ENCODE peak calls at places on chromosomes 5 and 9, in five cellular contexts. Y is left ventricle myocardium inferior, H is transverse colon, K is A549, L is upper lobe of right lung. F is an unnamed sample.

GRCh38 chr9:16708638-16709435 is 161.6 kb downstream of the BNC2 start:
- DNase-seq in H (no peak), K (no peak), Y (no peak), L (no peak), F (no peak)

GRCh38 chr5:88732181-88732633 is 150.8 kb downstream of the MEF2C start:
- DNase-seq in Y (peak), H (peak), L (no peak), K (no peak), F (peak)

GRCh38 chr5:120621339-120621738 is 157.2 kb downstream of the PRR16 start:
- DNase-seq in K (no peak), Y (no peak), H (no peak), L (no peak), F (no peak)

GRCh38 chr5:86126202-86126601 is 491.5 kb upstream of the COX7C start:
- DNase-seq in H (no peak), K (no peak), Y (no peak), L (no peak), F (no peak)

GRCh38 chr5:153147891-153148623 is 342.4 kb upstream of the GRIA1 start:
- DNase-seq in H (no peak), K (no peak), Y (no peak), L (no peak), F (no peak)

GRCh38 chr5:13771011-13771571 is 173.4 kb downstream of the DNAH5 start:
- DNase-seq in H (no peak), L (no peak), Y (no peak), K (no peak), F (no peak)

GRCh38 chr5:105735704-105736103 is 1935.0 kb downstream of the EFNA5 start:
- DNase-seq in L (no peak), K (no peak), H (no peak), Y (no peak), F (no peak)

GRCh38 chr9:27836661-27837401 is 263.6 kb upstream of the C9orf72 start:
- DNase-seq in K (no peak), Y (no peak), L (no peak), H (no peak), F (no peak)

GRCh38 chr5:73791389-73791788 is 165.4 kb downstream of the ARHGEF28 start:
- DNase-seq in Y (no peak), K (no peak), H (no peak), L (no peak), F (no peak)

GRCh38 chr5:32254987-32255900 is 57.5 kb downstream of the MTMR12 start:
- DNase-seq in H (no peak), Y (no peak), K (no peak), L (no peak), F (no peak)

GRCh38 chr5:109529987-109530386 is 120.2 kb upstream of the PJA2 start:
- DNase-seq in K (no peak), Y (no peak), L (no peak), H (no peak), F (no peak)

GRCh38 chr9:38690574-38690973 is 29.4 kb downstream of the FAM240B start:
- DNase-seq in L (no peak), Y (no peak), H (no peak), K (no peak), F (no peak)

GRCh38 chr9:111839981-111840380 is 45.2 kb upstream of the SHOC1 start:
- DNase-seq in H (no peak), L (no peak), K (no peak), Y (no peak), F (no peak)

GRCh38 chr9:91937727-91938126 is 12.3 kb downstream of the ROR2 start:
- DNase-seq in K (no peak), L (no peak), Y (no peak), H (no peak), F (no peak)

GRCh38 chr9:129482521-129483466 is 138.1 kb downstream of the C9orf50 start:
- DNase-seq in K (no peak), L (peak), H (peak), Y (peak), F (peak)

GRCh38 chr9:103323699-103324098 is 328.6 kb downstream of the CYLC2 start:
- DNase-seq in Y (no peak), L (no peak), K (no peak), H (no peak), F (no peak)

GRCh38 chr5:160339406-160340140 is 27.2 kb upstream of the CCNJL start:
- DNase-seq in K (no peak), L (no peak), Y (no peak), H (no peak), F (no peak)

GRCh38 chr5:68834486-68834885 is 259.3 kb upstream of the SLC30A5 start:
- DNase-seq in L (no peak), H (no peak), Y (no peak), K (no peak), F (no peak)

GRCh38 chr5:102421647-102422046 is 77.2 kb downstream of the SLCO6A1 start:
- DNase-seq in L (no peak), K (no peak), Y (no peak), H (no peak), F (no peak)

GRCh38 chr9:137972355-137972987 is 94.9 kb downstream of the CACNA1B start:
- DNase-seq in Y (no peak), H (no peak), L (peak), K (no peak), F (peak)

GRCh38 chr5:151661968-151662732 is 24.6 kb downstream of the SPARC start:
- DNase-seq in H (no peak), Y (no peak), L (no peak), K (no peak), F (no peak)

GRCh38 chr5:54091416-54092130 is 218.8 kb downstream of the ARL15 start:
- DNase-seq in L (no peak), K (no peak), H (no peak), Y (peak), F (no peak)

GRCh38 chr9:88280816-88281382 is 107.3 kb upstream of the SPIN1 start:
- DNase-seq in L (peak), K (no peak), H (no peak), Y (no peak), F (no peak)

GRCh38 chr5:118224546-118224945 is 763.8 kb downstream of the DTWD2 start:
- DNase-seq in L (no peak), K (no peak), Y (no peak), H (no peak), F (no peak)

GRCh38 chr9:116594552-116594951 is 92.6 kb upstream of the TRIM32 start:
- DNase-seq in K (no peak), H (no peak), L (no peak), Y (no peak), F (no peak)

GRCh38 chr5:90747175-90747574 is 188.6 kb downstream of the ADGRV1 start:
- DNase-seq in L (no peak), K (no peak), Y (no peak), H (no peak), F (no peak)

GRCh38 chr5:68367274-68367673 is 151.7 kb downstream of the PIK3R1 start:
- DNase-seq in L (no peak), Y (no peak), K (no peak), H (no peak), F (no peak)

GRCh38 chr5:86979801-86980510 is 287.7 kb upstream of the RASA1 start:
- DNase-seq in H (no peak), Y (no peak), L (no peak), K (no peak), F (no peak)

GRCh38 chr5:132295505-132296411 is 1.6 kb downstream of the SLC22A4 start:
- DNase-seq in K (no peak), Y (no peak), H (no peak), L (no peak), F (no peak)

GRCh38 chr5:10695055-10695649 is 65.9 kb downstream of the DAP start:
- DNase-seq in L (peak), Y (peak), K (peak), H (peak), F (no peak)

GRCh38 chr9:2000314-2000713 is 14.8 kb upstream of the SMARCA2 start:
- DNase-seq in Y (no peak), H (no peak), K (no peak), L (no peak), F (no peak)

GRCh38 chr9:100104314-100104713 is 5.3 kb downstream of the INVS start:
- DNase-seq in Y (no peak), L (no peak), H (no peak), K (no peak), F (no peak)

GRCh38 chr9:126894052-126894603 is 20.5 kb upstream of the RALGPS1 start:
- DNase-seq in H (no peak), L (no peak), K (no peak), Y (no peak), F (no peak)

GRCh38 chr9:93642961-93643360 is 66.6 kb downstream of the PHF2 start:
- DNase-seq in L (peak), Y (no peak), H (no peak), K (no peak), F (peak)

GRCh38 chr5:6527749-6528455 is 79.2 kb downstream of the UBE2QL1 start:
- DNase-seq in K (no peak), Y (no peak), H (no peak), L (no peak), F (no peak)

GRCh38 chr5:132819468-132819867 is 6.4 kb downstream of the SOWAHA start:
- DNase-seq in K (no peak), H (no peak), L (no peak), Y (no peak), F (no peak)

GRCh38 chr5:24823625-24824024 is 178.8 kb upstream of the CDH10 start:
- DNase-seq in K (no peak), L (no peak), Y (no peak), H (no peak), F (no peak)

DNA sequence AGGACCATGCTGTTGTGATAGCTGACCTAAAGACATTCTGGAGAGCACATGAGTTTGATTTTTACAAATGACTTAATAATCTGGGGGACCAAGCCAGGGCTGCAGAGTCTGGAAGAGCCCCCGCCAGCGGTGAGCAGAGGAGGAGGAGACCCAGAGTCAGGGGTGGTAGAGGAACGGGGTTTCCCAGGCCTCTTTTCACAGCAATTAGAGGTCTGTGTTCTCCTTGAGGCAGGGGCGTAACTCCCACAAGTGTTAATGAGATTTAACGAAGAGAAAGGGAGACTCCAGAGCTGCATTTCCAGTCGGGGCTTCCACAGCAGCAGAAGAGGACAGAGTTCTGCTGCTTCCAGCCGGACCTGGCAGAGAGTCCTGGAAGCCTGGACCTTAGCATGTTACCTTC is 137.9 kb upstream of the SLC24A2 start:
- DNase-seq in H (no peak), K (no peak), Y (no peak), L (no peak), F (no peak)
- H3K4me3 ChIP-seq in H (no peak), K (no peak), Y (no peak), L (no peak), F (no peak)

DNA sequence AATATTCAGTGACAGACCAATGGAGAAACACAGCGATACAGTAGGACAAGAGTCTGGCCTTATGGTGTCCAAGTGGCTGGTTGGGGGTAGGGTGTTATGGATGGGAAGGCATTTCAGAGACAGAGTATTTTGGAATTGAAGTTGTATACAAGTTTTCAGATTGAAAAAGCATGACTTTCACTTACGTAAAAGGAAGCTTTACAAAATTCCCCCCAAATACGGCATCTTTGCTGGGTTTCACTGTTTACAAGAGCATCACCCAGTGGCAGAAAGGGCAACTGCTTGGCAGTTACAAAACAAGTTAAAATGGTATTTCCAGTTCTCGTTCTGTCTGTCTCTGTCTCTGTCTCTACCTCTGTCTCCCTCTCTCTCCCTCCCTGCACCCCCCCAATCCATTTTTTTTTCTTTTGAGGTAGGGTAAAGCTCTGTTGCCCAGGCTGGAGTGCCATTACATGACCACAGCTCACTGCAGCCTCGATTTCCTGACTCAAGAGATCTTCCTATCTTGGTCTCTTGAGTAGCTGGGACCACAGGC is 86.2 kb downstream of the PTPN3 start:
- DNase-seq in H (no peak), Y (no peak), K (peak), L (no peak), F (no peak)
- H3K27ac ChIP-seq in H (no peak), Y (peak), K (no peak), L (no peak), F (no peak)

GRCh38 chr9:76230961-76231360 is 163.3 kb downstream of the RFK start:
- DNase-seq in L (no peak), H (no peak), K (no peak), Y (no peak), F (no peak)

GRCh38 chr9:76227165-76227564 is 167.1 kb downstream of the RFK start:
- DNase-seq in H (no peak), L (no peak), Y (no peak), K (no peak), F (no peak)

DNA sequence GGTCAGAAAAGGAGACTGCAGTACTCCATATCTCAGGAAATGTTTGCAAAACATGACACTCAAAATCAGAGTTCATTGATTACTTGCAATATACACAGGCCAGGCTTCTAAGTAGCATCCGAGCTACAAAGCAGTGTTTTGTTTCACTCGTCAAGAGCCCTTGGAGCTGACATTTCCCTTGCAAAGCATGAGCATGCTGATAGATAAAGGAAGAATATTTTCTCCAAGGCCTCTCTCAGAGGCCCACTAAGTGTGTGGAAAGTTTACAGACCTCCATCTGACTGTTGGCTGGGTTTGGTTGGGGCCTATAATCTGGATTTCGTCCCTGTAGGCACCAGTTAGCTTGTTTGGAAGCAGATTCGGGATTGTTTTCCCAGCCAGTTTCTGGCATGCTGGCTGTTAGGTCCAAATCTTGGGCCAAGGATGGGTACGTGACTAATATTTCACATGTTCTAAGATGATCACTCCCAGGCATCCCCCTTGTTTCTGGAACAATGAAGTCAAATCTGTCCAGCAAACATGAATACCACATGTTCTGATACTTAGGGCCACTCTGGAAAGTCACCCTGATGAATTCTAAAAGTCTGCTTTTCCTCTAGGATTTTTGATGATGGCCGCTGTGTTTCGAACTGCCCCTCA is 161.2 kb downstream of the RFK start:
- DNase-seq in L (no peak), K (no peak), H (no peak), Y (no peak), F (no peak)
- TF ChIP-seq CTCF in L (no peak), K (no peak), H (no peak), Y (no peak), F (no peak)

DNA sequence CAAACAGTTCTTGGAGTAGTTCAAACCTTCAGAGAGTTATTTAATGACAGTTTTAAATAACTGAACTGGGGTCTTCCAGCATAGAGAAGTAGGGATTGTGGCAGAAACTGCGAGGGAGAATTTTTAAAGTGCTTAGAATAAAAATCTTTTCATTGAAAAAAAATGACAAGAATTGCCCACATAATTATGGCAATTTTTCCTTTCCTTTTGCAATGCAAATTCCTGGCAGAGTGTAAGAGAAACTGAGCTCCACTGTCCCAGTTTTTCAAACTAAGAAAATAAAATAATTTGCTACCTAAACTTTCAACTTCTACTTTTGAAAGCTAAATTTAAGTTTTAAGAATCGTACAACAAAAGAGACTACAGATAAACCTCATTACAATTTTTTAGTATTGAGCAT is 2.3 kb upstream of the PTGER4 start:
- DNase-seq in H (no peak), K (no peak), L (no peak), Y (no peak), F (no peak)
- H3K4me3 ChIP-seq in H (no peak), K (no peak), L (peak), Y (peak), F (no peak)

GRCh38 chr5:96661841-96662724 is at the start of gene CAST:
- DNase-seq in Y (peak), K (peak), L (peak), H (peak), F (peak)

GRCh38 chr5:96663608-96664007 is 1.4 kb downstream of the CAST start:
- DNase-seq in H (no peak), L (no peak), K (no peak), Y (no peak), F (no peak)

GRCh38 chr5:96662725-96663513 is 743 bp downstream of the CAST start:
- DNase-seq in K (peak), L (peak), Y (peak), H (peak), F (peak)

GRCh38 chr5:96658272-96658671 is 3.9 kb upstream of the CAST start:
- DNase-seq in Y (no peak), K (no peak), L (no peak), H (no peak), F (no peak)

DNA sequence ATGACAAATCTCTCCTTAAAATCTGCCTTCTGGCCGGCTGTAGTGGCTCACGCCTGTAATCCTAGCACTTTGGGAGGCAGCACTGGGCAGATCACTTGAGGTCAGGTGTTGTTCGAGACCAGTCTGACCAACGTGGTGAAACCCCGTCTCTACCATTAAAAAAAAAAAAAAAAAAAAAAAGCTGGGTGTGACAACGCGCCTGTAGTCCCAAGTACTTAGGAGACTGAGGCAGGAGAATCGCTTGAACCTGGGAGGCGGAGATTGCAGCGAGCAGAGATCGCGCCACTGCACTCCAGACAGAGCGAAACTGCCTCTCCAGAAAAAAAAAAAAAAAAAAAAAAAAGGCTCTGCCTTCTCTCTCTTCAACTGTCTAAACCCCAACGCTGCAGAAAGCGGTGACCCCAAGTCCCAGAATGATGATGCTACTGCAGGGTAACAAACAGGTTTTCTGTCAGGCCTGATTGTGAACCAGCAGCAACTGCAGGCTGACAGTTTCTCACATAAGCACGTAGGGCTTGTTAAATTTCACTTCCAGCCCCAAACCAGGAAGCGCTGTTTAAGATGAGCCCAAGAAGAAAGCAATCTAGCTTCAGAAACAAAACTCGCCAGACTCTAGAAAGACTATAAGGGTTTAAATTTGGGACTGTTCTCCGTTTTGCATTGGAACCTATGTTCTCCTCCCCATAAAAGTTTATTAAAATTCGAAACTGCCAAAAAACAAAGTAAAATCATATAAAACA is 905 bp upstream of the CAST start:
- DNase-seq in H (peak), K (peak), Y (no peak), L (no peak), F (no peak)
- H3K27ac ChIP-seq in H (peak), K (peak), Y (peak), L (peak), F (peak)

DNA sequence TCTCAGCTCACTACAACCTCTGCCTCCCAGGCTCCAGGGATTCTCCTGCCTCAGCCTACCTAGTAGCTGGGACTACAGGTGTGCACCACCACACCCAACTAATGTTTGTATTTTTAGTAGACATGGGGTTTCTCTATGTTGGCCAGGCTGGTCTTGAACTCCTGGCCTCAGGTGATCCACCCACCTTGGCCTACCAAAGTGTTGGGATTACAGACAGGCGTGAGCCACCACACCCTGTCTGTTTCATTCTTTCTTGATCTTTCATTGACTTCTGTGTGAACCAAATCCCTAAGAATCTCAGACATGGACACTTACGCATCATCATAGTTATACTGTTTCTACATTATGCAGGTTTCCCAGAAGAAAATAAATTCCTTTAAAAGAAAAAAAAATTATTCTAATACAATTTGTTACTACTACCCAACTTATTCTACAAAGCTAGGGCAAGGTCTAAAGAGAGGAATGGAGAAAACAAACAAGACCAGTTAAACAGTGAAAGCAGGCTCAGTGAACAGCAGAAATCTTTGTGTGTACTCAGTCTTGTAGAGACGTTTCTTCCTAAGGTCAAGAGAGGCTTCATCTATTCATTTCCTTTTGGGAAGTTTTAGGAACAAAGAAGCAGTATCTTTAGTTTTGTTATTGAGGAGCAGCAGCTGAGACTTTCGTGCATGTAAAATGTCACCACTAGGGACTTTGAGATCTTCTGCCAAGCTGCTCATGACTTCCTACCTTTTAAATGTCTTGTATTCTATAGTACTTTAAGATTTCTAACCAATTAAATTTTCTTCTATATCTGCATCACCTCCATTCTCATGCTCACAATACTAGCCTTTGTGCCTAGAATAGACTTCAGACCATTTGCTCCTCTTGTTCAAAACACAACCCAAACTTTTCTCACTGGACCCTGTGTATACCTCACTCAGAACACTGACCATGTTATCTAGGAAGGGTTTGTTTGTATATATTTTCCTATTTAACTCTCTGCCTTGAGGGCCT is 5.6 kb upstream of the HMGCR start:
- DNase-seq in H (no peak), Y (no peak), L (no peak), K (no peak), F (no peak)
- TF ChIP-seq CTCF in H (no peak), Y (no peak), L (no peak), K (no peak), F (no peak)